ENCODE peak calls at places on chromosomes 11 and 22, in six cellular contexts. One of them, this sample, is unnamed.

GRCh38 chr11:88377661-88378060 is 40.1 kb upstream of the CTSC start:
- DNase-seq in H1: no peak
- DNase-seq in mesenchymal stem cell: no peak
- DNase-seq in neuronal stem cell: no peak
- DNase-seq in H9: no peak
- DNase-seq in trophoblast cell: no peak
- DNase-seq in this sample: no peak

GRCh38 chr11:34790620-34791019 is 125.6 kb downstream of the APIP start:
- DNase-seq in H9: no peak
- DNase-seq in trophoblast cell: no peak
- DNase-seq in mesenchymal stem cell: no peak
- DNase-seq in neuronal stem cell: no peak
- DNase-seq in H1: no peak
- DNase-seq in this sample: peak; percentile 52

GRCh38 chr11:34050967-34051348 is 573 bp upstream of the CAPRIN1 start:
- DNase-seq in H1: no peak
- DNase-seq in neuronal stem cell: no peak
- DNase-seq in H9: no peak
- DNase-seq in trophoblast cell: peak; percentile 42
- DNase-seq in mesenchymal stem cell: peak; percentile 71
- DNase-seq in this sample: no peak

GRCh38 chr11:6667733-6668374 is 12.2 kb upstream of the DCHS1 start:
- DNase-seq in H9: no peak
- DNase-seq in neuronal stem cell: no peak
- DNase-seq in mesenchymal stem cell: peak; percentile 47
- DNase-seq in H1: no peak
- DNase-seq in trophoblast cell: peak; percentile 74
- DNase-seq in this sample: peak; percentile 69

GRCh38 chr11:121958978-121959340 is 157.1 kb downstream of the BLID start:
- DNase-seq in trophoblast cell: no peak
- DNase-seq in neuronal stem cell: no peak
- DNase-seq in mesenchymal stem cell: no peak
- DNase-seq in H1: no peak
- DNase-seq in H9: no peak
- DNase-seq in this sample: no peak

GRCh38 chr22:26922804-26923203 is 265.4 kb downstream of the MIAT start:
- DNase-seq in H1: no peak
- DNase-seq in neuronal stem cell: peak; percentile 41
- DNase-seq in H9: peak; percentile 75
- DNase-seq in trophoblast cell: peak; percentile 16
- DNase-seq in mesenchymal stem cell: no peak
- DNase-seq in this sample: peak; percentile 79

GRCh38 chr22:23243006-23243573 is 62.8 kb downstream of the BCR start:
- DNase-seq in neuronal stem cell: peak; percentile 72
- DNase-seq in H1: peak; percentile 68
- DNase-seq in mesenchymal stem cell: no peak
- DNase-seq in H9: peak; percentile 88
- DNase-seq in trophoblast cell: no peak
- DNase-seq in this sample: peak; percentile 95

GRCh38 chr11:76792505-76793264 is 9.5 kb downstream of the TSKU start:
- DNase-seq in H1: no peak
- DNase-seq in H9: no peak
- DNase-seq in mesenchymal stem cell: no peak
- DNase-seq in neuronal stem cell: no peak
- DNase-seq in trophoblast cell: no peak
- DNase-seq in this sample: no peak

GRCh38 chr11:116641561-116642045 is 131.2 kb downstream of the BUD13 start:
- DNase-seq in neuronal stem cell: peak; percentile 30
- DNase-seq in mesenchymal stem cell: no peak
- DNase-seq in H1: peak; percentile 39
- DNase-seq in H9: peak; percentile 83
- DNase-seq in trophoblast cell: peak; percentile 59
- DNase-seq in this sample: peak; percentile 60

GRCh38 chr11:44426119-44426518 is 116.2 kb upstream of the ALX4 start:
- DNase-seq in neuronal stem cell: no peak
- DNase-seq in trophoblast cell: no peak
- DNase-seq in H9: no peak
- DNase-seq in H1: no peak
- DNase-seq in mesenchymal stem cell: no peak
- DNase-seq in this sample: no peak

GRCh38 chr11:62071408-62071807 is 52.4 kb upstream of the INCENP start:
- DNase-seq in H9: no peak
- DNase-seq in trophoblast cell: peak; percentile 79
- DNase-seq in neuronal stem cell: no peak
- DNase-seq in H1: no peak
- DNase-seq in mesenchymal stem cell: no peak
- DNase-seq in this sample: no peak

GRCh38 chr11:75155570-75156422 is 4.9 kb downstream of the SLCO2B1 start:
- DNase-seq in H9: no peak
- DNase-seq in H1: no peak
- DNase-seq in mesenchymal stem cell: peak; percentile 10
- DNase-seq in trophoblast cell: peak; percentile 73
- DNase-seq in neuronal stem cell: no peak
- DNase-seq in this sample: no peak

GRCh38 chr11:31408205-31408604 is 38.5 kb downstream of the DNAJC24 start:
- DNase-seq in trophoblast cell: no peak
- DNase-seq in mesenchymal stem cell: no peak
- DNase-seq in H1: no peak
- DNase-seq in neuronal stem cell: no peak
- DNase-seq in H9: no peak
- DNase-seq in this sample: no peak

GRCh38 chr11:76578655-76579046 is 91.9 kb downstream of the LRRC32 start:
- DNase-seq in H1: no peak
- DNase-seq in neuronal stem cell: no peak
- DNase-seq in H9: peak; percentile 53
- DNase-seq in trophoblast cell: peak; percentile 92
- DNase-seq in mesenchymal stem cell: peak; percentile 84
- DNase-seq in this sample: peak; percentile 79

GRCh38 chr22:46354993-46355305 is 19.4 kb downstream of the TRMU start:
- DNase-seq in neuronal stem cell: no peak
- DNase-seq in mesenchymal stem cell: no peak
- DNase-seq in H9: no peak
- DNase-seq in H1: no peak
- DNase-seq in trophoblast cell: no peak
- DNase-seq in this sample: no peak

GRCh38 chr22:18063311-18063710 is 14.5 kb upstream of the PEX26 start:
- DNase-seq in H1: no peak
- DNase-seq in H9: no peak
- DNase-seq in neuronal stem cell: no peak
- DNase-seq in mesenchymal stem cell: no peak
- DNase-seq in trophoblast cell: peak; percentile 68
- DNase-seq in this sample: no peak

GRCh38 chr11:130516868-130517505 is 68.5 kb downstream of the ADAMTS15 start:
- DNase-seq in H9: no peak
- DNase-seq in trophoblast cell: no peak
- DNase-seq in H1: no peak
- DNase-seq in neuronal stem cell: no peak
- DNase-seq in mesenchymal stem cell: no peak
- DNase-seq in this sample: no peak

GRCh38 chr11:12517741-12518140 is 140.4 kb downstream of the PARVA start:
- DNase-seq in H1: no peak
- DNase-seq in trophoblast cell: peak; percentile 41
- DNase-seq in neuronal stem cell: no peak
- DNase-seq in mesenchymal stem cell: no peak
- DNase-seq in H9: no peak
- DNase-seq in this sample: no peak

GRCh38 chr22:38193580-38193979 is 8.2 kb upstream of the MAFF start:
- DNase-seq in neuronal stem cell: no peak
- DNase-seq in mesenchymal stem cell: no peak
- DNase-seq in H1: no peak
- DNase-seq in H9: no peak
- DNase-seq in trophoblast cell: peak; percentile 45
- DNase-seq in this sample: no peak

GRCh38 chr11:71936825-71937224 is 8.0 kb downstream of the RNF121 start:
- DNase-seq in H1: no peak
- DNase-seq in H9: no peak
- DNase-seq in mesenchymal stem cell: peak; percentile 36
- DNase-seq in neuronal stem cell: no peak
- DNase-seq in trophoblast cell: peak; percentile 65
- DNase-seq in this sample: no peak

GRCh38 chr22:38309614-38310517 is 7.4 kb downstream of the CSNK1E start:
- DNase-seq in H1: no peak
- DNase-seq in neuronal stem cell: no peak
- DNase-seq in trophoblast cell: no peak
- DNase-seq in mesenchymal stem cell: peak; percentile 50
- DNase-seq in H9: no peak
- DNase-seq in this sample: no peak

GRCh38 chr22:20110359-20110985 is 5.4 kb upstream of the RANBP1 start:
- DNase-seq in mesenchymal stem cell: no peak
- DNase-seq in neuronal stem cell: no peak
- DNase-seq in H9: no peak
- DNase-seq in H1: no peak
- DNase-seq in trophoblast cell: no peak
- DNase-seq in this sample: no peak

GRCh38 chr11:106249857-106250256 is 172.4 kb downstream of the AASDHPPT start:
- DNase-seq in neuronal stem cell: no peak
- DNase-seq in H1: no peak
- DNase-seq in mesenchymal stem cell: peak; percentile 33
- DNase-seq in trophoblast cell: peak; percentile 95
- DNase-seq in H9: no peak
- DNase-seq in this sample: no peak

DNA sequence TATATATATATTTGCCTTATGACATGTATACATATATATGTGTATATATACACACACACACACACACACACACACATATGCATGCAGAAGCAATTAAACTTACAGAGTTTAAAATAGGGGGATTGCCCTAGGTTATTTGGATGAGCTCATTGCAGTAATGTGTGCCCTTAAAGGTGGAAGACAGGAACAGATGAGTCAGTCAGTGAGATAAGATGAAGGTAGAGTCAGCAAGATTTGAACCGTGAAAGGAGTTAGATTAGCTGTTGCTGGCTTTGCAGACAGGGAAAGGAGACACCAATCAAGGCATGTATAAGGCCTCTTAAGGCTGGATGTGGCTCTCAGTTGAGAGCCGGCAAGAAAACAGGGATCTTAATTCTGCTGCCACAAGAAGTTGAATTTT is 902.4 kb upstream of the RAG2 start:
- DNase-seq in mesenchymal stem cell: no peak
- DNase-seq in H9: no peak
- DNase-seq in trophoblast cell: peak; percentile 13
- DNase-seq in neuronal stem cell: no peak
- DNase-seq in H1: no peak
- DNase-seq in this sample: peak; percentile 91
- H2BK120ac ChIP-seq in mesenchymal stem cell: no peak overlapping the region
- H2BK120ac ChIP-seq in H9: no peak overlapping the region
- H2BK120ac ChIP-seq in trophoblast cell: no peak overlapping the region
- H2BK120ac ChIP-seq in neuronal stem cell: no peak overlapping the region
- H2BK120ac ChIP-seq in H1: no peak overlapping the region
- H2BK120ac ChIP-seq in this sample: no peak overlapping the region

DNA sequence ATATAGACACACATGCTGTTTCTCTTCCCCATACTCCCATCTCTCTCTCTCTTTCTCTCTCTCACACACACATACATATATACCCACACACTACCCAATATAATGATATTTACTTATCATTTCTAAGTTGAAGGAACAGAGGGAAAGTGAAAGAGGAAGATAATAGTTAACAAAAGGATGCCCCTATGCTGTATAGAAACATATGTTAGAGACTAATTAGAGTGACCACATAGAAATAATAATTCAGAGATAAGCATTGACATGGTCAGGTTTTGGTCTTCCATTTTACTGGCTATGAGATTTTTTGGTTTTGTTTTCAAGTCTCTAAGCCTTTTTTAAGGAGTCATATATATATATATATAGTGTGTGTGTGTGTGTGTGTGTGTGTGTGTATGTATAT is 445.7 kb upstream of the CHORDC1 start:
- DNase-seq in H1: no peak
- DNase-seq in neuronal stem cell: no peak
- DNase-seq in mesenchymal stem cell: no peak
- DNase-seq in trophoblast cell: no peak
- DNase-seq in H9: no peak
- DNase-seq in this sample: no peak
- H2BK5ac ChIP-seq in H1: no peak overlapping the region
- H2BK5ac ChIP-seq in neuronal stem cell: no peak overlapping the region
- H2BK5ac ChIP-seq in mesenchymal stem cell: no peak overlapping the region
- H2BK5ac ChIP-seq in trophoblast cell: no peak overlapping the region
- H2BK5ac ChIP-seq in H9: no peak overlapping the region
- H2BK5ac ChIP-seq in this sample: no peak overlapping the region

GRCh38 chr22:37044634-37045625 is 6.6 kb upstream of the KCTD17 start:
- DNase-seq in mesenchymal stem cell: no peak
- DNase-seq in H9: no peak
- DNase-seq in neuronal stem cell: no peak
- DNase-seq in trophoblast cell: peak; percentile 12
- DNase-seq in H1: no peak
- DNase-seq in this sample: no peak
- H3K27ac ChIP-seq in mesenchymal stem cell: no peak overlapping the region
- H3K27ac ChIP-seq in H9: no peak overlapping the region
- H3K27ac ChIP-seq in neuronal stem cell: no peak overlapping the region
- H3K27ac ChIP-seq in trophoblast cell: no peak overlapping the region
- H3K27ac ChIP-seq in H1: no peak overlapping the region
- H3K27ac ChIP-seq in this sample: no peak overlapping the region

GRCh38 chr11:103397369-103397768 is 288.1 kb downstream of the DYNC2H1 start:
- DNase-seq in H1: no peak
- DNase-seq in mesenchymal stem cell: peak; percentile 10
- DNase-seq in H9: no peak
- DNase-seq in trophoblast cell: no peak
- DNase-seq in neuronal stem cell: no peak
- DNase-seq in this sample: no peak
- H2BK120ac ChIP-seq in H1: no peak overlapping the region
- H2BK120ac ChIP-seq in mesenchymal stem cell: no peak overlapping the region
- H2BK120ac ChIP-seq in H9: no peak overlapping the region
- H2BK120ac ChIP-seq in trophoblast cell: no peak overlapping the region
- H2BK120ac ChIP-seq in neuronal stem cell: no peak overlapping the region
- H2BK120ac ChIP-seq in this sample: no peak overlapping the region

GRCh38 chr11:36454991-36455611 is 55.0 kb downstream of the TRAF6 start:
- DNase-seq in mesenchymal stem cell: no peak
- DNase-seq in trophoblast cell: no peak
- DNase-seq in neuronal stem cell: peak; percentile 89
- DNase-seq in H1: no peak
- DNase-seq in H9: no peak
- DNase-seq in this sample: no peak
- H2BK5ac ChIP-seq in mesenchymal stem cell: peak overlapping the region; percentile 97
- H2BK5ac ChIP-seq in trophoblast cell: peak overlapping the region; percentile 94
- H2BK5ac ChIP-seq in neuronal stem cell: peak overlapping the region; percentile 56
- H2BK5ac ChIP-seq in H1: peak overlapping the region; percentile 2
- H2BK5ac ChIP-seq in H9: no peak overlapping the region
- H2BK5ac ChIP-seq in this sample: no peak overlapping the region

GRCh38 chr11:78821371-78822306 is 247.0 kb upstream of the NARS2 start:
- DNase-seq in H1: no peak
- DNase-seq in neuronal stem cell: no peak
- DNase-seq in H9: no peak
- DNase-seq in mesenchymal stem cell: no peak
- DNase-seq in trophoblast cell: no peak
- DNase-seq in this sample: no peak

GRCh38 chr11:78825531-78825930 is 250.9 kb upstream of the NARS2 start:
- DNase-seq in H1: no peak
- DNase-seq in neuronal stem cell: no peak
- DNase-seq in H9: no peak
- DNase-seq in trophoblast cell: no peak
- DNase-seq in mesenchymal stem cell: no peak
- DNase-seq in this sample: no peak

GRCh38 chr11:78820722-78821121 is 246.1 kb upstream of the NARS2 start:
- DNase-seq in mesenchymal stem cell: no peak
- DNase-seq in neuronal stem cell: no peak
- DNase-seq in H1: no peak
- DNase-seq in H9: no peak
- DNase-seq in trophoblast cell: no peak
- DNase-seq in this sample: no peak

GRCh38 chr11:78823588-78823987 is 248.9 kb upstream of the NARS2 start:
- DNase-seq in H9: no peak
- DNase-seq in neuronal stem cell: no peak
- DNase-seq in H1: no peak
- DNase-seq in mesenchymal stem cell: no peak
- DNase-seq in trophoblast cell: peak; percentile 70
- DNase-seq in this sample: no peak

GRCh38 chr11:78822931-78823423 is 248.3 kb upstream of the NARS2 start:
- DNase-seq in trophoblast cell: peak; percentile 22
- DNase-seq in H9: peak; percentile 44
- DNase-seq in neuronal stem cell: no peak
- DNase-seq in H1: no peak
- DNase-seq in mesenchymal stem cell: no peak
- DNase-seq in this sample: no peak
- H3K27ac ChIP-seq in trophoblast cell: no peak overlapping the region
- H3K27ac ChIP-seq in H9: no peak overlapping the region
- H3K27ac ChIP-seq in neuronal stem cell: no peak overlapping the region
- H3K27ac ChIP-seq in H1: no peak overlapping the region
- H3K27ac ChIP-seq in mesenchymal stem cell: no peak overlapping the region
- H3K27ac ChIP-seq in this sample: no peak overlapping the region